ENCODE peak calls at places on chromosomes 5 and 9, in ten cellular contexts. Q, N, Y, C, K, X, T, B, D and R are unnamed samples.

GRCh38 chr9:3828495-3828894 is 302.7 kb upstream of the RFX3 start:
- DNase-seq in Q (no peak), N (no peak), Y (no peak), C (peak; percentile 35), K (no peak), X (no peak), T (no peak), B (no peak), D (no peak), R (no peak)

GRCh38 chr5:134833340-134834032 is 12.3 kb upstream of the C5orf24 start:
- DNase-seq in Q (no peak), N (no peak), Y (no peak), C (peak; percentile 23), K (no peak), X (no peak), T (no peak), B (no peak), D (no peak), R (peak; percentile 68)

GRCh38 chr5:13664377-13664776 is 280.1 kb downstream of the DNAH5 start:
- DNase-seq in Q (no peak), N (no peak), Y (no peak), C (peak; percentile 94), K (no peak), X (no peak), T (peak; percentile 14), B (no peak), D (no peak), R (no peak)

GRCh38 chr5:135350536-135350935 is 48.5 kb downstream of the MACROH2A1 start:
- DNase-seq in Q (no peak), N (no peak), Y (no peak), C (no peak), K (no peak), X (no peak), T (no peak), B (no peak), D (no peak), R (no peak)

GRCh38 chr9:6805532-6805931 is 47.8 kb downstream of the KDM4C start:
- DNase-seq in Q (no peak), N (no peak), Y (no peak), C (no peak), K (no peak), X (no peak), T (no peak), B (no peak), D (no peak), R (no peak)

GRCh38 chr9:136119259-136120118 is 814 bp upstream of the TMEM250 start:
- DNase-seq in Q (no peak), N (no peak), Y (peak; percentile 73), C (peak; percentile 80), K (peak; percentile 44), X (peak; percentile 35), T (no peak), B (no peak), D (no peak), R (peak; percentile 71)

GRCh38 chr5:68344447-68345111 is 129.0 kb downstream of the PIK3R1 start:
- DNase-seq in Q (no peak), N (no peak), Y (no peak), C (peak; percentile 75), K (no peak), X (no peak), T (peak; percentile 18), B (no peak), D (no peak), R (no peak)

GRCh38 chr5:55650391-55650790 is 61.7 kb downstream of the SLC38A9 start:
- DNase-seq in Q (no peak), N (no peak), Y (no peak), C (peak; percentile 28), K (no peak), X (no peak), T (no peak), B (no peak), D (no peak), R (no peak)

GRCh38 chr9:123424552-123425225 is 68.7 kb downstream of the CRB2 start:
- DNase-seq in Q (no peak), N (no peak), Y (no peak), C (no peak), K (no peak), X (no peak), T (no peak), B (no peak), D (no peak), R (no peak)

GRCh38 chr9:37441776-37442370 is 19.4 kb downstream of the GRHPR start:
- DNase-seq in Q (no peak), N (no peak), Y (no peak), C (no peak), K (no peak), X (no peak), T (no peak), B (no peak), D (no peak), R (no peak)

GRCh38 chr5:43039115-43039467 is 1.0 kb downstream of the ANXA2R start:
- DNase-seq in Q (no peak), N (no peak), Y (no peak), C (no peak), K (no peak), X (no peak), T (no peak), B (no peak), D (no peak), R (no peak)

GRCh38 chr9:23322392-23322791 is 503.6 kb downstream of the ELAVL2 start:
- DNase-seq in Q (no peak), N (no peak), Y (peak; percentile 19), C (no peak), K (no peak), X (no peak), T (no peak), B (no peak), D (no peak), R (no peak)

GRCh38 chr5:142017832-142018427 is 5.1 kb upstream of the GNPDA1 start:
- DNase-seq in Q (no peak), N (peak; percentile 54), Y (no peak), C (peak; percentile 24), K (peak; percentile 49), X (no peak), T (no peak), B (no peak), D (no peak), R (peak; percentile 48)

GRCh38 chr9:124008307-124008854 is 3.2 kb upstream of the LHX2 start:
- DNase-seq in Q (no peak), N (no peak), Y (peak; percentile 76), C (no peak), K (no peak), X (no peak), T (no peak), B (no peak), D (no peak), R (no peak)

GRCh38 chr5:52856564-52856963 is 68.8 kb downstream of the ITGA1 start:
- DNase-seq in Q (no peak), N (no peak), Y (no peak), C (peak; percentile 69), K (no peak), X (no peak), T (no peak), B (no peak), D (no peak), R (no peak)

GRCh38 chr9:108325406-108325805 is 530.4 kb downstream of the ACTL7B start:
- DNase-seq in Q (no peak), N (no peak), Y (no peak), C (no peak), K (no peak), X (no peak), T (no peak), B (no peak), D (no peak), R (no peak)